ENCODE peak calls at places on chromosomes 7 and 10, in four cellular contexts. A, Y, D and K are unnamed samples.
A peak's percentile ranks its signal among the peaks of the same experiment; 100 is the strongest.

GRCh38 chr10:87503892-87504291 is 801 bp upstream of the MINPP1 start:
- DNase-seq in D (no peak), Y (no peak), A (no peak), K (no peak)

GRCh38 chr10:84424731-84425165 is 96.4 kb downstream of the CCSER2 start:
- DNase-seq in D (peak; percentile 82), Y (peak; percentile 81), A (peak; percentile 96), K (peak; percentile 94)

GRCh38 chr10:89555688-89556445 is 20.5 kb upstream of the SLC16A12 start:
- DNase-seq in A (no peak), Y (no peak), D (no peak), K (no peak)

GRCh38 chr7:132080967-132081668 is 495.2 kb downstream of the PLXNA4 start:
- DNase-seq in Y (peak; percentile 15), D (peak; percentile 17), A (peak; percentile 80), K (no peak)

GRCh38 chr10:19816420-19817250 is at the start of gene PLXDC2:
- DNase-seq in D (peak; percentile 50), Y (peak; percentile 33), A (peak; percentile 77), K (peak; percentile 93)

GRCh38 chr10:133180192-133180914 is 20.3 kb downstream of the KNDC1 start:
- DNase-seq in Y (no peak), A (no peak), D (no peak), K (no peak)

GRCh38 chr10:84966708-84967441 is 638.5 kb downstream of the CCSER2 start:
- DNase-seq in Y (no peak), D (no peak), A (no peak), K (no peak)

GRCh38 chr10:43055217-43055616 is 21.7 kb upstream of the RET start:
- DNase-seq in D (no peak), Y (no peak), A (no peak), K (no peak)

GRCh38 chr10:25068152-25069058 is 52.0 kb downstream of the THNSL1 start:
- DNase-seq in D (no peak), Y (no peak), A (no peak), K (peak; percentile 83)

GRCh38 chr7:66542049-66542448 is 86.6 kb upstream of the KCTD7 start:
- DNase-seq in Y (no peak), A (no peak), D (no peak), K (no peak)

GRCh38 chr7:105776986-105777910 is 99.2 kb downstream of the ATXN7L1 start:
- DNase-seq in D (no peak), Y (no peak), A (no peak), K (no peak)

GRCh38 chr7:121366852-121367431 is 29.2 kb downstream of the FAM3C start:
- DNase-seq in D (no peak), Y (no peak), A (no peak), K (no peak)

GRCh38 chr7:130960208-130960988 is 226.4 kb upstream of the KLF14 start:
- DNase-seq in D (no peak), A (no peak), Y (no peak), K (no peak)
- H3K4me3 ChIP-seq in D (no peak overlapping the region), A (no peak overlapping the region), Y (no peak overlapping the region), K (no peak overlapping the region)

GRCh38 chr10:34627331-34627730 is 187.8 kb downstream of the PARD3 start:
- DNase-seq in D (no peak), Y (no peak), A (no peak), K (no peak)

GRCh38 chr10:34626158-34626557 is 188.9 kb downstream of the PARD3 start:
- DNase-seq in A (no peak), Y (no peak), D (no peak), K (no peak)

GRCh38 chr10:34624323-34625153 is 190.6 kb downstream of the PARD3 start:
- DNase-seq in D (no peak), Y (no peak), A (no peak), K (peak; percentile 86)

GRCh38 chr10:34618611-34619010 is 196.5 kb downstream of the PARD3 start:
- DNase-seq in A (no peak), D (no peak), Y (no peak), K (no peak)

DNA sequence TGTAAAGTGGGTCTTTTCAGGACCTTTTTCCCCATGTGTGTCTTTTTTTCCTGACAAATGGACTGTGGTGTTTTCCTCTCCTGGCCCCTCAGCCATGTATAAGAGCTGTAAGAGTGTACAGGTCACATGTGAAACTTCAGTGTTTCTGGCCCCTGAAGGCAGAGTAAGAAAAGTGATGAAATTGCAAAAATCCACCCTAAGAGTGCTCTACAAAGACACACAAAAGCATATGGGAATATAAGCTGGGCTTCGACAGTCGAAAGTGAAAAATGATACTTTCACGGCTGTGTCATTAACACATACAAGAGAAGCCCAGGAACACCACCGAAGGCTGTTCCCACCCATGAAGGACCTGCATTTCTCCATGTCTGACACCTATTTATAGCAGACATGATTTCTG is 192.2 kb downstream of the PARD3 start:
- DNase-seq in Y (no peak), A (no peak), D (no peak), K (peak; percentile 64)
- H3K27ac ChIP-seq in Y (no peak overlapping the region), A (no peak overlapping the region), D (no peak overlapping the region), K (no peak overlapping the region)

DNA sequence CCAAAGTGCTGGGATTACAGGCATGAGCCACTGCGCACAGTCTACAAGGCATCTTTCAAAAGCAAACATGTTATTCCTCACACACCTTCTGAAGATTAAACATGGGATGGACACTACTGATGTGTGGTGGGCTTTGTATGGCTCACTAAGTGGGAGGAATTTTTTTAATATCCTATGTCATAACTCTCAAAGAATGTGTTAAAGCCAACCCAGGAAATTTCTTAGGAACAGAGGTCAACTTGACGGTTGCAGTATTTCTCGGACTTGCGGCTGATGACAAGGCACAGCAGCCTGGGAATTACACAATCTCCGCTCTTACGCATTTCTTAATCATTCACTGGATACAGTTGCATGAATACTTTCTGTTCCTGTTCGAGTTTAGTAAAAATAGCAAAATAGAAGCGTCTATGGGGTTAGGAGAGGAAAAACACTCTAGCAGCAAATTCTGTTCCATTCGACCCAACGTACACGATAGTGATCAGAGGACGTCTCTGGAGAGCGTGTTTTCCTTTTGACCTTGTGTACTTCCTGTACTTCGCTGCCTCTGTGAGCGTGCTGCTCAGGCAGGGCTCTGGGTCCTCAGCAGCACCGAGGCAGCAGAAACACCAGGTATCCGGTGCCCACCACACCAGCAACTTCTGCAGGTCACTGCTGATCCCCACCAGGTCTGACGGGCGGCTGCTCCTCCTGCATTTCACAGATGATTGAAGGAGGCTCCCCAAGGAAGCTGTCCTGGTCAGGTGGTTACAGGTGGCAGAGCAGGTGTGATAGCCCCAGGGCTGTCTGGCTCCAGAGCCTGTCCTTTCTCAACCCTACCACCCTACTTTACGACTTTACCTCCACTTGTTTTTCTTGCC is 26.4 kb upstream of the SRGN start:
- DNase-seq in Y (peak; percentile 30), D (peak; percentile 61), A (peak; percentile 81), K (no peak)
- TF ChIP-seq EP300 in Y (peak; percentile 97), D (peak; percentile 91), A (peak; percentile 91), K (peak; percentile 74)

GRCh38 chr7:27362026-27362425 is 119.4 kb downstream of the EVX1 start:
- DNase-seq in A (no peak), D (no peak), Y (no peak), K (no peak)

GRCh38 chr7:27367179-27367929 is 124.8 kb downstream of the EVX1 start:
- DNase-seq in D (no peak), Y (no peak), A (no peak), K (no peak)

GRCh38 chr7:27361522-27361921 is 118.9 kb downstream of the EVX1 start:
- DNase-seq in D (peak; percentile 45), A (no peak), Y (peak; percentile 15), K (no peak)

GRCh38 chr7:27367930-27368549 is 125.4 kb downstream of the EVX1 start:
- DNase-seq in Y (no peak), A (no peak), D (no peak), K (no peak)

GRCh38 chr7:27364344-27364758 is 121.7 kb downstream of the EVX1 start:
- DNase-seq in A (peak; percentile 94), Y (peak; percentile 82), D (peak; percentile 44), K (no peak)
- H3K4me3 ChIP-seq in A (no peak overlapping the region), Y (peak overlapping the region; percentile 7), D (no peak overlapping the region), K (no peak overlapping the region)

GRCh38 chr7:142459557-142459963 is 201.7 kb upstream of the PRSS58 start:
- DNase-seq in D (peak; percentile 19), A (no peak), Y (no peak), K (no peak)
- H3K27ac ChIP-seq in D (no peak overlapping the region), A (no peak overlapping the region), Y (no peak overlapping the region), K (no peak overlapping the region)

GRCh38 chr7:80724249-80724871 is 85.9 kb downstream of the CD36 start:
- DNase-seq in Y (no peak), D (no peak), A (no peak), K (no peak)
- TF ChIP-seq EP300 in Y (no peak), D (no peak), A (no peak), K (no peak)

GRCh38 chr7:1536105-1536767 is 5.7 kb downstream of the MAFK start:
- DNase-seq in A (peak; percentile 66), Y (peak; percentile 30), D (no peak), K (no peak)

GRCh38 chr7:1539346-1540321 is 9.1 kb downstream of the MAFK start:
- DNase-seq in Y (peak; percentile 16), D (no peak), A (peak; percentile 66), K (no peak)

GRCh38 chr7:1538544-1539345 is 8.2 kb downstream of the MAFK start:
- DNase-seq in D (no peak), Y (peak; percentile 21), A (peak; percentile 75), K (no peak)

GRCh38 chr7:1536768-1537630 is 6.5 kb downstream of the MAFK start:
- DNase-seq in D (peak; percentile 91), A (peak; percentile 99), Y (peak; percentile 97), K (peak; percentile 99)

GRCh38 chr7:1537631-1538412 is 7.3 kb downstream of the MAFK start:
- DNase-seq in D (peak; percentile 75), A (peak; percentile 96), Y (peak; percentile 91), K (peak; percentile 97)
- H3K4me3 ChIP-seq in D (peak overlapping the region; percentile 26), A (peak overlapping the region; percentile 64), Y (peak overlapping the region; percentile 45), K (peak overlapping the region; percentile 63)

GRCh38 chr10:101000602-101000991 is 989 bp downstream of the LZTS2 start:
- DNase-seq in A (peak; percentile 64), Y (peak; percentile 41), D (peak; percentile 25), K (no peak)
- H3K27ac ChIP-seq in A (peak overlapping the region; percentile 100), Y (peak overlapping the region; percentile 100), D (peak overlapping the region; percentile 97), K (peak overlapping the region; percentile 98)

DNA sequence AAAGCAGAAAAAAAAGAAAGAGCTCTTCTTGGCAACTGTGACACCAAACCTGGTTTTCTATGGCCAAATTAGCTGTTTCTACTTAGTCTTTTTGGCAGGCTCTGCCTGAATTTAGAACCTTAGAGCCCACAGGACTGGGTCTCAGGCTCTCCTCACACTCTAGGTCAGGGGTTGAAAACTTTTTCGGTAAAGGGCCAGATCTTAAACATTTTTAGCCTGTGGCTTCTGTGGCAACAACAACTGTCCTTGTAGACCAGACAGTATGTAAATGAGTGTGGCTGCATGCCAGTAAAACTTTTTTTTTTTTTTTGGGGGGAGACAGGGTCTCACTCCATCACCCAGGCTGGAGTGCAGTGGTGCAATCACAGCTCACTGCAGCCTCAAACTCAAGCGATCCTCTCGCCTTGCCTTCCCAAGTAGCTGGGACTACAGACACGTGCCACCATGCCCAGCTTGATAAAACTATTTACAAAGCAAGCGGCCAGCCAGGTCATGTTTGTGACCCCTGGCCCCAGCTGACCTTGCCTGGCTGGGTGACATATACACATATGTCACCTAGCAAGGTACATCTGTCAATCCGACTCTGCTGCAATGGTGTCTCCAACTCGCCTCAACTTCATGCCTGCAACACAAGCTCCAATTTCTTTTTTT is 17.4 kb downstream of the KPNA7 start:
- DNase-seq in D (no peak), Y (no peak), A (no peak), K (no peak)
- TF ChIP-seq EP300 in D (no peak), Y (no peak), A (no peak), K (no peak)